ENCODE peak calls at places on chromosome 15, in five cellular contexts. I is endodermal cell, Z is AG04450, T is tibial artery, J is colonic mucosa. U is an unnamed sample.
A peak's percentile ranks its signal among the peaks of the same experiment; 100 is the strongest.

GRCh38 chr15:35362195-35362829 is 183.7 kb downstream of the DPH6 start:
- DNase-seq in Z (no peak), I (no peak), J (no peak), T (no peak), U (no peak)

GRCh38 chr15:66133247-66133646 is 120.3 kb downstream of the MEGF11 start:
- DNase-seq in Z (no peak), I (no peak), J (no peak), T (no peak), U (no peak)

GRCh38 chr15:51341366-51342248 is at the start of gene GLDN:
- DNase-seq in T (peak; percentile 67), J (peak; percentile 36), I (peak; percentile 76), Z (no peak), U (peak; percentile 40)

GRCh38 chr15:33292718-33293307 is 18.0 kb upstream of the RYR3 start:
- DNase-seq in T (peak; percentile 60), J (peak; percentile 44), Z (peak; percentile 10), I (peak; percentile 86), U (peak; percentile 56)

GRCh38 chr15:72890043-72890442 is 106.5 kb upstream of the ADPGK start:
- DNase-seq in J (no peak), I (no peak), T (no peak), Z (no peak), U (no peak)

GRCh38 chr15:50257924-50258323 is 7.6 kb downstream of the HDC start:
- DNase-seq in J (no peak), T (no peak), I (no peak), Z (peak; percentile 7), U (peak; percentile 7)

GRCh38 chr15:48147358-48147757 is 26.6 kb downstream of the SLC24A5 start:
- DNase-seq in J (no peak), T (no peak), Z (no peak), I (no peak), U (no peak)

GRCh38 chr15:27989428-27989827 is 109.7 kb downstream of the OCA2 start:
- DNase-seq in Z (no peak), T (no peak), I (no peak), J (no peak), U (no peak)

GRCh38 chr15:76006136-76006778 is 6.0 kb downstream of the NRG4 start:
- DNase-seq in T (peak; percentile 22), I (no peak), J (no peak), Z (no peak), U (no peak)

GRCh38 chr15:75036269-75036668 is 12.9 kb downstream of the PPCDC start:
- DNase-seq in I (peak; percentile 91), T (no peak), J (peak; percentile 60), Z (no peak), U (no peak)

GRCh38 chr15:23750179-23750578 is 63.1 kb upstream of the NDN start:
- DNase-seq in T (no peak), J (no peak), I (no peak), Z (no peak), U (no peak)

GRCh38 chr15:33064878-33065277 is 129.6 kb downstream of the FMN1 start:
- DNase-seq in I (no peak), J (no peak), Z (no peak), T (no peak), U (no peak)

GRCh38 chr15:100703032-100703578 is 100.7 kb downstream of the ASB7 start:
- DNase-seq in Z (peak; percentile 56), I (peak; percentile 82), J (no peak), T (no peak), U (no peak)

GRCh38 chr15:64580696-64581407 is 120.5 kb downstream of the ZNF609 start:
- DNase-seq in I (no peak), Z (no peak), J (no peak), T (no peak), U (no peak)
- H3K9me3 ChIP-seq in I (peaks cover 14% of the 10 kb centered on the region), Z (peaks cover 18% of the 10 kb centered on the region), J (no peaks in the 10 kb centered on the region), T (no peaks in the 10 kb centered on the region), U (no peaks in the 10 kb centered on the region)

GRCh38 chr15:65029736-65030208 is 333 bp upstream of the MTFMT start:
- DNase-seq in Z (no peak), J (no peak), I (no peak), T (no peak), U (no peak)

GRCh38 chr15:65034719-65035118 is 5.3 kb upstream of the MTFMT start:
- DNase-seq in T (no peak), J (no peak), Z (no peak), I (no peak), U (no peak)

GRCh38 chr15:65032823-65033537 is 3.5 kb upstream of the MTFMT start:
- DNase-seq in I (peak; percentile 94), Z (no peak), J (peak; percentile 80), T (peak; percentile 47), U (peak; percentile 61)

GRCh38 chr15:65037279-65037678 is 7.8 kb upstream of the MTFMT start:
- DNase-seq in I (no peak), J (peak; percentile 9), T (no peak), Z (no peak), U (no peak)

GRCh38 chr15:65033659-65034269 is 4.3 kb upstream of the MTFMT start:
- DNase-seq in Z (no peak), J (peak; percentile 53), T (no peak), I (no peak), U (no peak)
- TF ChIP-seq CTCF in Z (peak; percentile 82), J (peak; percentile 46), T (peak; percentile 60), I (peak; percentile 55), U (peak; percentile 21)

GRCh38 chr15:46636220-46636619 is 1001.4 kb downstream of the SQOR start:
- DNase-seq in J (no peak), Z (no peak), T (no peak), I (peak; percentile 46), U (no peak)
- H3K9me3 ChIP-seq in J (no peaks in the 10 kb centered on the region), Z (no peaks in the 10 kb centered on the region), T (no peaks in the 10 kb centered on the region), I (no peaks in the 10 kb centered on the region), U (no peaks in the 10 kb centered on the region)

DNA sequence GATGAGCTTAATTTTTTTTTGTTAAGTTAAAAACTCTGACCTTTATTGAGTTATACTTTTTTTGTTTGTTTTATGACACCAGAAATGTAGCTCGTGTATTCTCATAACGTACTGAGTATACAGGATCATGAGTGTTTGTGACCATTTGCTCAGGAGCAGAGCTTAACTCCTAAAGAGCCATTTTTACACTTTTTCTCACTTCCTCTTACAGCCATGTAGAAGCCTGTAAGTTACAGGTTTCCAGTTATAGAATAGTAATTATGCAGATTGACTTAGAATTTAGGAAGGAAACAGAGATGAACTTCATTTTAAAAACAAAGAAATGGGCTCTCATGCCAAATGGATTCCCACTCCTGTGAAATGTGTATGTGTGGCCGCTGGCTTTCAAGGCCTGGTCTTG is 151.7 kb downstream of the MCTP2 start:
- DNase-seq in I (no peak), T (no peak), J (no peak), Z (no peak), U (no peak)
- TF ChIP-seq CTCF in I (no peak), T (no peak), J (no peak), Z (no peak), U (no peak)

DNA sequence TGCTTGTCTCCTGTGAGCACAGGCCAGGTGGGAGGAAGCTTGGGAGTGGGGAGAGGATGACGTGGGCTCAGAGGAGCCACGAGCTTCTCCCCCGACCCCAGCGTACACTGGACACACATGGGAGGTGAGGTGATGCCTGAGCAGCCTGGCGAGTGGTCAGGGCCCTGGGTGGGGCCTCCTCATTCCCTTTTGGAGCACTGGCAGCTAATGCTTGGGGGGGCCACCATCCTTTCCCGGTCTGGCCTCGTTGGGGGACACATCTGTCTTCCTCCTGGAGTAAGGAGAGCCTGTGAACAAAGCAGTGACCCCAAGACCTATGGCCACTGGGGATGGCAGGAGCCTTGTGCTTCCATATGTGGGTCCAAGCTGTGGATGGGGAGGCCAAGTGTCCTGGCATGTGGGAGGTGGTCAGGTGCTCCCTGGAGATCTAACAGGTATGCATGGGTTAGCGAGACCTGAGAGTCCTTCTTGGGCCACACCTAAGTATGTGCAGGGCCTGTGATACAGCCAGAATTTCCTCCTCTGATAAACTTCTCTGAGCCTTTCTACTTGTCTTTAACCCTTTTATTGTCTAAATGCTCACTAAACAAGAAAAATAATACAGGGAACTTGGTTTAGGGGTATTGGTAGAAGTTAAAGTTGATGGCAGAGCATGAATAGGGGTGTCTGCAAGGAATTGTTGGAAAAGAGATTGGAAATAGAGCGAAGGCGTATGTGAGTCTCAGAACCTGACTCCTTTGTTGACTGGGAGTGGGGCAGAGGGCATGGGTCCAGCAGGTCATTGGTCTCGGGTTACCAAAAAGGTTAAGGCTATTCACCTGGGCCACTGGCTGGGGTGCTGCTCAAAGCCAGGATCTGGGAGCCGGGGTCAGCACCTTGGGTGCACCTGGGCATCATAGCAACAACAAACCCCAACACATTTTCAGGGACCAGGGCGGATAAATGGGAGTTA is 9.6 kb downstream of the KLF13 start:
- DNase-seq in T (no peak), Z (no peak), I (no peak), J (no peak), U (no peak)
- H3K9me3 ChIP-seq in T (no peaks in the 10 kb centered on the region), Z (no peaks in the 10 kb centered on the region), I (no peaks in the 10 kb centered on the region), J (no peaks in the 10 kb centered on the region), U (no peaks in the 10 kb centered on the region)

GRCh38 chr15:29934251-29934650 is 112.0 kb upstream of the TJP1 start:
- DNase-seq in T (no peak), J (no peak), I (no peak), Z (no peak), U (no peak)

GRCh38 chr15:29936353-29937049 is 114.2 kb upstream of the TJP1 start:
- DNase-seq in T (no peak), J (no peak), Z (no peak), I (no peak), U (no peak)

GRCh38 chr15:29937956-29938355 is 115.7 kb upstream of the TJP1 start:
- DNase-seq in I (no peak), J (no peak), T (no peak), Z (peak; percentile 68), U (no peak)

GRCh38 chr15:29933043-29933442 is 110.8 kb upstream of the TJP1 start:
- DNase-seq in I (no peak), J (no peak), T (no peak), Z (no peak), U (no peak)

DNA sequence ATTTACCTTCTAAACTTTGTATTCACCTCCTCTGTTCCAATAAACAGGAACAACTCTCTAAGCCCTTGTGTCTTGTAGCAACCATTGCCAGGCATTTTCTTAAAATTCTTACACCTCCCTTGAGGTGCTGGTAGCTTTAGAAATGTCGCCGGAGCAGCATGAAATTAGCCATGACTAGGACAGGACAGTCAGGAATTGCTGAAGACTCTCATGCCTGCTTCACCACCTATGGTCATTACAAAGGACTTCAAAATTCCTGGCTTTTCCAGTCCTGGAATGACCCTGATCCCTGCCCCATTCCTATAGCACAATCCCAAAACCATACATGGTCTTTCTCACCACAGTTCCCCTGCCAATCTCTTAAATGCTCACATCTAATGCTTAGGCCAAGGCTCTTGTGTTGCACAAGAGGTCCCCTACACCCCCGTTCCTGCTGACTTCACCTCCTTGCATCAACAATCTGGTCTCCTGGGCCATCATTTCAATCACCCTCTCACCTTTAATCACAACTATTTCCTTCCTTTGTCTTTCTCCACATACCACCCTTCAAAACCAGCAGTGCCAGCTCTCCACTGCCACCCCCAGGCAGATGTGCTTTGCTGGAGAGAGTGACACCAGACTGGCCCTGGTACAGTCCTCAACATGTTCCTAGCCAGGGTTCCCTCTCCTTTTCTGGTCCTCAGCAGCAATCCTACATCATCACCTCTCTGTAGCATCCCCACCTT is 113.2 kb upstream of the TJP1 start:
- DNase-seq in J (peak; percentile 48), I (peak; percentile 78), Z (no peak), T (no peak), U (no peak)
- TF ChIP-seq CTCF in J (peak; percentile 41), I (peak; percentile 60), Z (peak; percentile 10), T (peak; percentile 6), U (no peak)

DNA sequence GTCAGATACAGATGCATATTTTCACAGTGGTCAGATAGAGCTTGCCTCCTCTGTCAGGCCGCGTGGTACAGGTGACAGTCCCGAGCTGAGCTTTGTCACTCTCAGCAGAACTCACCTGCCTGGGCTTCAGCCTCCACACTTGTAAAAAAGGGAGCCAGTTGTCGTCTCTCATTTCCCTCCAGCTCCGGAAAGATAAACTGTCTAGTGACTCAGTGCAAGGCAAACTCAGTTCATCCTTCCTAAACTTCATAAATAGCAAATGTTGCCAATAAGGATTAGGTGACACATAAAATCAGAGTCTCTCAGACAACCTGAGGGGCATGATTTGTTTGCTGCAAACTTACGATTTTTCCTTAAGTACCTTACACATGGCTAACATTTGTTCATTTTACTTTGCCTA is 116.8 kb downstream of the GABRB3 start:
- DNase-seq in J (no peak), I (no peak), Z (no peak), T (no peak), U (no peak)
- H3K9me3 ChIP-seq in J (no peaks in the 10 kb centered on the region), I (peaks cover 28% of the 10 kb centered on the region), Z (peaks cover 19% of the 10 kb centered on the region), T (no peaks in the 10 kb centered on the region), U (peaks cover 4% of the 10 kb centered on the region)